ENCODE peak calls at places on chromosome 13, in six cellular contexts. One of them, this sample, is unnamed.

GRCh38 chr13:94050039-94050438 is 429.4 kb downstream of the DCT start:
- DNase-seq in Calu3: no peak
- DNase-seq in heart left ventricle: no peak
- DNase-seq in Peyer's patch: no peak
- DNase-seq in glutamatergic neuron: no peak
- DNase-seq in foreskin keratinocyte: no peak
- DNase-seq in this sample: no peak

GRCh38 chr13:72144625-72145024 is 277.6 kb upstream of the DACH1 start:
- DNase-seq in Calu3: no peak
- DNase-seq in heart left ventricle: no peak
- DNase-seq in Peyer's patch: no peak
- DNase-seq in glutamatergic neuron: no peak
- DNase-seq in foreskin keratinocyte: peak; percentile 69
- DNase-seq in this sample: no peak

GRCh38 chr13:24063281-24063851 is 97.2 kb upstream of the SPATA13 start:
- DNase-seq in Calu3: no peak
- DNase-seq in heart left ventricle: peak; percentile 71
- DNase-seq in Peyer's patch: no peak
- DNase-seq in glutamatergic neuron: no peak
- DNase-seq in foreskin keratinocyte: no peak
- DNase-seq in this sample: no peak

GRCh38 chr13:32642858-32643257 is 56.6 kb downstream of the PDS5B start:
- DNase-seq in Calu3: no peak
- DNase-seq in heart left ventricle: no peak
- DNase-seq in Peyer's patch: no peak
- DNase-seq in glutamatergic neuron: no peak
- DNase-seq in foreskin keratinocyte: no peak
- DNase-seq in this sample: no peak

GRCh38 chr13:28606466-28606865 is 52.5 kb upstream of the POMP start:
- DNase-seq in Calu3: no peak
- DNase-seq in heart left ventricle: no peak
- DNase-seq in Peyer's patch: no peak
- DNase-seq in glutamatergic neuron: no peak
- DNase-seq in foreskin keratinocyte: no peak
- DNase-seq in this sample: no peak

GRCh38 chr13:73230714-73231113 is 171.9 kb downstream of the KLF5 start:
- DNase-seq in Calu3: no peak
- DNase-seq in heart left ventricle: no peak
- DNase-seq in Peyer's patch: no peak
- DNase-seq in glutamatergic neuron: no peak
- DNase-seq in foreskin keratinocyte: peak; percentile 41
- DNase-seq in this sample: no peak

GRCh38 chr13:40069173-40070044 is 413.9 kb downstream of the COG6 start:
- DNase-seq in Calu3: peak; percentile 67
- DNase-seq in heart left ventricle: peak; percentile 77
- DNase-seq in Peyer's patch: peak; percentile 74
- DNase-seq in glutamatergic neuron: peak; percentile 82
- DNase-seq in foreskin keratinocyte: no peak
- DNase-seq in this sample: no peak

GRCh38 chr13:24282256-24282655 is 27.1 kb upstream of the C1QTNF9 start:
- DNase-seq in Calu3: no peak
- DNase-seq in heart left ventricle: no peak
- DNase-seq in Peyer's patch: no peak
- DNase-seq in glutamatergic neuron: no peak
- DNase-seq in foreskin keratinocyte: no peak
- DNase-seq in this sample: no peak

GRCh38 chr13:110138700-110139036 is 168.3 kb downstream of the COL4A1 start:
- DNase-seq in Calu3: no peak
- DNase-seq in heart left ventricle: no peak
- DNase-seq in Peyer's patch: no peak
- DNase-seq in glutamatergic neuron: no peak
- DNase-seq in foreskin keratinocyte: no peak
- DNase-seq in this sample: no peak

GRCh38 chr13:102642029-102642428 is 45.2 kb downstream of the TPP2 start:
- DNase-seq in Calu3: no peak
- DNase-seq in heart left ventricle: no peak
- DNase-seq in Peyer's patch: no peak
- DNase-seq in glutamatergic neuron: no peak
- DNase-seq in foreskin keratinocyte: no peak
- DNase-seq in this sample: no peak

GRCh38 chr13:29402168-29402621 is 193.3 kb downstream of the SLC7A1 start:
- DNase-seq in Calu3: no peak
- DNase-seq in heart left ventricle: no peak
- DNase-seq in Peyer's patch: no peak
- DNase-seq in glutamatergic neuron: no peak
- DNase-seq in foreskin keratinocyte: no peak
- DNase-seq in this sample: peak; percentile 28

GRCh38 chr13:42398542-42398941 is 126.6 kb downstream of the AKAP11 start:
- DNase-seq in Calu3: no peak
- DNase-seq in heart left ventricle: no peak
- DNase-seq in Peyer's patch: no peak
- DNase-seq in glutamatergic neuron: peak; percentile 21
- DNase-seq in foreskin keratinocyte: no peak
- DNase-seq in this sample: no peak

GRCh38 chr13:27036236-27036981 is 135.2 kb downstream of the USP12 start:
- DNase-seq in Calu3: no peak
- DNase-seq in heart left ventricle: no peak
- DNase-seq in Peyer's patch: no peak
- DNase-seq in glutamatergic neuron: no peak
- DNase-seq in foreskin keratinocyte: peak; percentile 48
- DNase-seq in this sample: no peak

GRCh38 chr13:111530137-111530536 is 209.7 kb downstream of the TEX29 start:
- DNase-seq in Calu3: no peak
- DNase-seq in heart left ventricle: no peak
- DNase-seq in Peyer's patch: no peak
- DNase-seq in glutamatergic neuron: no peak
- DNase-seq in foreskin keratinocyte: no peak
- DNase-seq in this sample: no peak

GRCh38 chr13:112106467-112107141 is 39.7 kb downstream of the SOX1 start:
- DNase-seq in Calu3: no peak
- DNase-seq in heart left ventricle: no peak
- DNase-seq in Peyer's patch: no peak
- DNase-seq in glutamatergic neuron: no peak
- DNase-seq in foreskin keratinocyte: no peak
- DNase-seq in this sample: no peak

GRCh38 chr13:61777281-61777680 is 361.6 kb upstream of the PCDH20 start:
- DNase-seq in Calu3: no peak
- DNase-seq in heart left ventricle: no peak
- DNase-seq in Peyer's patch: no peak
- DNase-seq in glutamatergic neuron: no peak
- DNase-seq in foreskin keratinocyte: no peak
- DNase-seq in this sample: no peak

GRCh38 chr13:52974711-52975110 is 53.9 kb upstream of the OLFM4 start:
- DNase-seq in Calu3: no peak
- DNase-seq in heart left ventricle: no peak
- DNase-seq in Peyer's patch: no peak
- DNase-seq in glutamatergic neuron: no peak
- DNase-seq in foreskin keratinocyte: no peak
- DNase-seq in this sample: no peak

GRCh38 chr13:32783067-32783466 is 196.8 kb downstream of the PDS5B start:
- DNase-seq in Calu3: no peak
- DNase-seq in heart left ventricle: no peak
- DNase-seq in Peyer's patch: no peak
- DNase-seq in glutamatergic neuron: no peak
- DNase-seq in foreskin keratinocyte: peak; percentile 36
- DNase-seq in this sample: peak; percentile 4

GRCh38 chr13:102291587-102292218 is 110.1 kb downstream of the FGF14 start:
- DNase-seq in Calu3: no peak
- DNase-seq in heart left ventricle: no peak
- DNase-seq in Peyer's patch: no peak
- DNase-seq in glutamatergic neuron: no peak
- DNase-seq in foreskin keratinocyte: no peak
- DNase-seq in this sample: no peak

GRCh38 chr13:79692846-79693245 is 211.9 kb downstream of the NDFIP2 start:
- DNase-seq in Calu3: no peak
- DNase-seq in heart left ventricle: no peak
- DNase-seq in Peyer's patch: no peak
- DNase-seq in glutamatergic neuron: no peak
- DNase-seq in foreskin keratinocyte: no peak
- DNase-seq in this sample: no peak

GRCh38 chr13:80116107-80116506 is 224.8 kb downstream of the SPRY2 start:
- DNase-seq in Calu3: no peak
- DNase-seq in heart left ventricle: no peak
- DNase-seq in Peyer's patch: no peak
- DNase-seq in glutamatergic neuron: no peak
- DNase-seq in foreskin keratinocyte: peak; percentile 41
- DNase-seq in this sample: no peak

GRCh38 chr13:60369242-60369641 is 27.8 kb upstream of the TDRD3 start:
- DNase-seq in Calu3: no peak
- DNase-seq in heart left ventricle: no peak
- DNase-seq in Peyer's patch: no peak
- DNase-seq in glutamatergic neuron: no peak
- DNase-seq in foreskin keratinocyte: no peak
- DNase-seq in this sample: no peak
- TF ChIP-seq CTCF in Calu3: no peak
- TF ChIP-seq CTCF in heart left ventricle: peak; percentile 51
- TF ChIP-seq CTCF in Peyer's patch: peak; percentile 34
- TF ChIP-seq CTCF in glutamatergic neuron: peak; percentile 70
- TF ChIP-seq CTCF in foreskin keratinocyte: peak; percentile 43
- TF ChIP-seq CTCF in this sample: peak; percentile 22

GRCh38 chr13:113748101-113748861 is 10.7 kb upstream of the TMEM255B start:
- DNase-seq in Calu3: no peak
- DNase-seq in heart left ventricle: no peak
- DNase-seq in Peyer's patch: no peak
- DNase-seq in glutamatergic neuron: no peak
- DNase-seq in foreskin keratinocyte: no peak
- DNase-seq in this sample: no peak
- TF ChIP-seq CTCF in Calu3: no peak
- TF ChIP-seq CTCF in heart left ventricle: no peak
- TF ChIP-seq CTCF in Peyer's patch: no peak
- TF ChIP-seq CTCF in glutamatergic neuron: no peak
- TF ChIP-seq CTCF in foreskin keratinocyte: no peak
- TF ChIP-seq CTCF in this sample: no peak

DNA sequence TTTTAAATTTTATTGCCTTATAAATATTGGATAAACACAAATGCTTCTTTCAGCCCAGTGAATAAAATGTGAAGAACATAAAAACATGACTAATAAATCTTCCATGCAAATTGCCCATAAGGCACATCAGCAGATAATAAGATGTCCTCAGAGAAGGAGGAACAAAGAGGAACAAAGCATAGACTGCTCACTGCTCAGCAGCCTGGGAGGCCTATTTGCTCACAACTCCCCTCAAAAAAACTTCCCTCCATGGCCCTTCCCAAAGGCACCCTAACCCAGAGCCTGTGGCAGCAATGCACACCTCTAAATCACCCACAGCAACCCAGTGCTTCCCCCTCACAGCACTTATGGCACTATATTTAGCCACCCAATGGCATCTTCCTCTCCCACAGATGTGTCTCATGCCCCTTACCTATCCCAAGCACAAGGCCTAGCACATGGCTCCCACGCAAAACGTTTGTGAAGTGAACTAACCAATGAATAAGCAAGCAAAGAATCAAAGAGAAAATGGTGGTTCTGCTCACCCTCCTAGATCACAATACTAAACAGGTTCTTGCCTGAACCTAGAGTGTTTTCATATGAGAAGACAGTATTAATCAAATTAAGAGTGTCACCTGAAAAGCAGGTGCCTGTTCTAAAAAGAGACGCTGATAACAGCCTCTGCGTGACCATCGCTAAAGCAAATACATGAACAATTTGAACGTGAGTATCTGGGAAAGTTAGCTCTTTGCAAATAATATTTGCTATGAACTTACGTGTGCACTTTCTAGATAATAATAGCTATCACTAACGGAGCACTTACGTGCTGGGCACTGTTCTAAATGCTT is 96.9 kb downstream of the TBC1D4 start:
- DNase-seq in Calu3: no peak
- DNase-seq in heart left ventricle: peak; percentile 28
- DNase-seq in Peyer's patch: no peak
- DNase-seq in glutamatergic neuron: no peak
- DNase-seq in foreskin keratinocyte: no peak
- DNase-seq in this sample: no peak
- TF ChIP-seq CTCF in Calu3: no peak
- TF ChIP-seq CTCF in heart left ventricle: no peak
- TF ChIP-seq CTCF in Peyer's patch: no peak
- TF ChIP-seq CTCF in glutamatergic neuron: no peak
- TF ChIP-seq CTCF in foreskin keratinocyte: no peak
- TF ChIP-seq CTCF in this sample: no peak

GRCh38 chr13:98599502-98600328 is 22.8 kb upstream of the STK24 start:
- DNase-seq in Calu3: no peak
- DNase-seq in heart left ventricle: no peak
- DNase-seq in Peyer's patch: no peak
- DNase-seq in glutamatergic neuron: no peak
- DNase-seq in foreskin keratinocyte: no peak
- DNase-seq in this sample: no peak

GRCh38 chr13:98595134-98595533 is 18.2 kb upstream of the STK24 start:
- DNase-seq in Calu3: no peak
- DNase-seq in heart left ventricle: no peak
- DNase-seq in Peyer's patch: no peak
- DNase-seq in glutamatergic neuron: no peak
- DNase-seq in foreskin keratinocyte: no peak
- DNase-seq in this sample: no peak

GRCh38 chr13:98592353-98592740 is 15.4 kb upstream of the STK24 start:
- DNase-seq in Calu3: no peak
- DNase-seq in heart left ventricle: no peak
- DNase-seq in Peyer's patch: no peak
- DNase-seq in glutamatergic neuron: no peak
- DNase-seq in foreskin keratinocyte: no peak
- DNase-seq in this sample: no peak

GRCh38 chr13:98598043-98598442 is 21.1 kb upstream of the STK24 start:
- DNase-seq in Calu3: no peak
- DNase-seq in heart left ventricle: no peak
- DNase-seq in Peyer's patch: no peak
- DNase-seq in glutamatergic neuron: no peak
- DNase-seq in foreskin keratinocyte: no peak
- DNase-seq in this sample: no peak
- TF ChIP-seq CTCF in Calu3: no peak
- TF ChIP-seq CTCF in heart left ventricle: no peak
- TF ChIP-seq CTCF in Peyer's patch: no peak
- TF ChIP-seq CTCF in glutamatergic neuron: no peak
- TF ChIP-seq CTCF in foreskin keratinocyte: peak; percentile 35
- TF ChIP-seq CTCF in this sample: no peak

This sample was measured in kidney epithelial cell.